ENCODE peak calls at places on chromosomes 3 and 15, in six cellular contexts. D, L, G, S, H and K are unnamed samples.

GRCh38 chr15:35751421-35752133 is 205.6 kb upstream of the DPH6 start:
- DNase-seq in D (peak), L (peak), G (peak), S (peak), H (peak), K (peak)

GRCh38 chr3:44924102-44925084 is 50.0 kb downstream of the TGM4 start:
- DNase-seq in D (no peak), L (peak), G (no peak), S (no peak), H (no peak), K (no peak)

GRCh38 chr3:50493086-50493485 is 10.3 kb downstream of the CACNA2D2 start:
- DNase-seq in D (no peak), L (no peak), G (no peak), S (no peak), H (no peak), K (no peak)

GRCh38 chr15:34892963-34893591 is 76.5 kb downstream of the AQR start:
- DNase-seq in D (no peak), L (no peak), G (no peak), S (no peak), H (no peak), K (no peak)

GRCh38 chr15:48653216-48653615 is 7.7 kb upstream of the FBN1 start:
- DNase-seq in D (no peak), L (no peak), G (no peak), S (no peak), H (no peak), K (no peak)

GRCh38 chr3:126348308-126348920 is 8.8 kb downstream of the KLF15 start:
- DNase-seq in D (no peak), L (peak), G (no peak), S (no peak), H (no peak), K (peak)

GRCh38 chr15:84883433-84883832 is 1.0 kb upstream of the SLC28A1 start:
- DNase-seq in D (no peak), L (peak), G (no peak), S (no peak), H (no peak), K (no peak)

GRCh38 chr3:39332525-39332924 is 3.0 kb downstream of the CCR8 start:
- DNase-seq in D (no peak), L (no peak), G (no peak), S (no peak), H (no peak), K (no peak)

GRCh38 chr3:21017115-21017852 is 733.7 kb downstream of the ZNF385D start:
- DNase-seq in D (no peak), L (no peak), G (no peak), S (no peak), H (no peak), K (no peak)

GRCh38 chr3:124529826-124530571 is 200.3 kb upstream of the UMPS start:
- DNase-seq in D (peak), L (no peak), G (no peak), S (no peak), H (peak), K (peak)

GRCh38 chr3:179702271-179702947 is 49.6 kb downstream of the USP13 start:
- DNase-seq in D (no peak), L (no peak), G (no peak), S (no peak), H (no peak), K (no peak)